ENCODE peak calls at places on chromosomes 6 and 20, in eight cellular contexts. V is lower leg skin, Q is stomach, W is fibroblast of pulmonary artery, H is endothelial cell, Z is pancreas, F is OCI-LY7, Y is AG09319. S is an unnamed sample.

GRCh38 chr6:37882724-37883413 is 63.3 kb downstream of the ZFAND3 start:
- DNase-seq in V (no peak), Q (no peak), W (peak; percentile 80), H (no peak), Z (no peak), F (no peak), Y (peak; percentile 38), S (no peak)

GRCh38 chr6:70510600-70510999 is 56.1 kb upstream of the SDHAF4 start:
- DNase-seq in V (no peak), Q (no peak), W (no peak), H (no peak), Z (no peak), F (no peak), Y (no peak), S (no peak)

GRCh38 chr20:17542993-17543412 is 11.8 kb upstream of the BFSP1 start:
- DNase-seq in V (no peak), Q (no peak), W (peak; percentile 86), H (no peak), Z (no peak), F (no peak), Y (peak; percentile 48), S (no peak)

GRCh38 chr6:44050872-44051421 is 76.3 kb downstream of the MRPL14 start:
- DNase-seq in V (no peak), Q (no peak), W (no peak), H (no peak), Z (no peak), F (no peak), Y (no peak), S (no peak)

GRCh38 chr20:5835234-5835845 is 85.1 kb downstream of the SHLD1 start:
- DNase-seq in V (no peak), Q (no peak), W (peak; percentile 64), H (no peak), Z (peak; percentile 50), F (no peak), Y (no peak), S (no peak)

GRCh38 chr6:36334343-36334742 is 2.3 kb downstream of the BNIP5 start:
- DNase-seq in V (no peak), Q (no peak), W (no peak), H (no peak), Z (no peak), F (no peak), Y (no peak), S (no peak)

GRCh38 chr20:62066983-62067433 is 1.3 kb upstream of the TAF4 start:
- DNase-seq in V (no peak), Q (no peak), W (peak; percentile 25), H (no peak), Z (no peak), F (peak; percentile 70), Y (no peak), S (no peak)

GRCh38 chr6:169244684-169245383 is 8.8 kb downstream of the THBS2 start:
- DNase-seq in V (no peak), Q (no peak), W (no peak), H (no peak), Z (no peak), F (no peak), Y (no peak), S (no peak)

GRCh38 chr6:90365565-90366219 is 69.0 kb upstream of the BACH2 start:
- DNase-seq in V (no peak), Q (no peak), W (no peak), H (no peak), Z (no peak), F (no peak), Y (no peak), S (no peak)

GRCh38 chr6:164113637-164114036 is 699.1 kb downstream of the QKI start:
- DNase-seq in V (no peak), Q (no peak), W (no peak), H (no peak), Z (no peak), F (no peak), Y (no peak), S (no peak)

GRCh38 chr6:73694711-73695411 is 1.1 kb upstream of the CD109 start:
- DNase-seq in V (no peak), Q (no peak), W (peak; percentile 56), H (no peak), Z (no peak), F (no peak), Y (no peak), S (no peak)

GRCh38 chr6:117555882-117556498 is 46.3 kb downstream of the GOPC start:
- DNase-seq in V (peak; percentile 89), Q (peak; percentile 66), W (peak; percentile 61), H (peak; percentile 49), Z (peak; percentile 26), F (peak; percentile 32), Y (no peak), S (no peak)

GRCh38 chr6:53041356-53041755 is 23.8 kb upstream of the FBXO9 start:
- DNase-seq in V (no peak), Q (no peak), W (no peak), H (no peak), Z (no peak), F (no peak), Y (no peak), S (no peak)

GRCh38 chr6:6775074-6775473 is 186.6 kb downstream of the LY86 start:
- DNase-seq in V (no peak), Q (no peak), W (no peak), H (no peak), Z (no peak), F (no peak), Y (no peak), S (no peak)

GRCh38 chr20:47573586-47573985 is 71.9 kb downstream of the NCOA3 start:
- DNase-seq in V (no peak), Q (no peak), W (no peak), H (no peak), Z (no peak), F (no peak), Y (no peak), S (no peak)

GRCh38 chr20:10779911-10780310 is 106.1 kb upstream of the JAG1 start:
- DNase-seq in V (no peak), Q (no peak), W (no peak), H (no peak), Z (no peak), F (no peak), Y (no peak), S (no peak)

GRCh38 chr6:36155662-36156061 is 25.3 kb downstream of the MAPK13 start:
- DNase-seq in V (no peak), Q (no peak), W (no peak), H (no peak), Z (no peak), F (no peak), Y (no peak), S (no peak)

GRCh38 chr6:140107216-140107615 is 732.8 kb upstream of the CITED2 start:
- DNase-seq in V (no peak), Q (no peak), W (no peak), H (no peak), Z (no peak), F (no peak), Y (no peak), S (no peak)

GRCh38 chr6:140101818-140102217 is 727.4 kb upstream of the CITED2 start:
- DNase-seq in V (no peak), Q (no peak), W (no peak), H (no peak), Z (no peak), F (no peak), Y (no peak), S (no peak)

GRCh38 chr6:140101367-140101766 is 726.9 kb upstream of the CITED2 start:
- DNase-seq in V (no peak), Q (no peak), W (no peak), H (no peak), Z (no peak), F (no peak), Y (no peak), S (no peak)

GRCh38 chr6:140105857-140106256 is 731.4 kb upstream of the CITED2 start:
- DNase-seq in V (no peak), Q (no peak), W (peak; percentile 30), H (no peak), Z (no peak), F (no peak), Y (no peak), S (no peak)
- TF ChIP-seq CTCF in V (no peak), Q (no peak), W (peak; percentile 32), H (peak; percentile 64), Z (no peak), F (peak; percentile 25), Y (no peak), S (no peak)

DNA sequence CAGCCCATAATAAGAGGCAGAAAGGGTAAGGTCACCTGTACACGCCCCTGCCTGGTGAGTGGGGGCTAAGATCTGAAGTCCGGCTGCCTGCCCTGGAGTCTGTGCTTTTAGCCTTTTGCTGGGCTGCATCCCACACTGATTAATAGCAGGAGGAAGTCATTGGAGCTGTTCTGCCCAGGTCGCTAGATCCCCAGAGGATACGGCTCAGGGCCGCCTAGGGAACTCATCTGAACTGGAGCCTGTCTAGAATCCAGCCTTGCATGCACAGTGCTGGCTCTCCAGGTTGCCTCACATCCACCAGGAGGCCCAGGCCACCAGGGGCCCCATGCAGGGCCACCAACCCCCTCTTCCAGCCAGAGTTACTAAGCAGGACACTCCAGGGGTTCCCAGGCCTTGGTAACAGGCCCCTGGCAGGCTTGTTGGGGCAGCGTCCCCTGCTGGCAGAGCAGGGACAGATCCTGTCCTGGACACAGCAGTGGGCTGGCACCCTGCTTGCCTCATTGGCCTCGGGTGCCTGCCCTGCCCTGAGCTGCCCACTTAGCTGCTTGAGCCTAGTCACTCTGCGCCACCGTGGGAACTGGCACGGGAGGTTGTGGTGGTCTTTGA is 35.3 kb downstream of the EFCAB8 start:
- DNase-seq in V (no peak), Q (no peak), W (peak; percentile 17), H (peak; percentile 52), Z (no peak), F (peak; percentile 34), Y (no peak), S (no peak)
- TF ChIP-seq CTCF in V (peak; percentile 14), Q (no peak), W (peak; percentile 46), H (peak; percentile 65), Z (no peak), F (peak; percentile 68), Y (peak; percentile 44), S (no peak)

GRCh38 chr6:17280138-17280537 is 1.0 kb upstream of the RBM24 start:
- DNase-seq in V (no peak), Q (no peak), W (no peak), H (no peak), Z (no peak), F (no peak), Y (no peak), S (no peak)

GRCh38 chr6:17281100-17281496 is at the start of gene RBM24:
- DNase-seq in V (peak; percentile 94), Q (peak; percentile 61), W (peak; percentile 78), H (peak; percentile 75), Z (peak; percentile 64), F (no peak), Y (peak; percentile 51), S (peak; percentile 82)

GRCh38 chr6:17278289-17279061 is 2.7 kb upstream of the RBM24 start:
- DNase-seq in V (no peak), Q (no peak), W (peak; percentile 59), H (no peak), Z (no peak), F (no peak), Y (no peak), S (no peak)

GRCh38 chr6:17281497-17282481 is 628 bp downstream of the RBM24 start:
- DNase-seq in V (no peak), Q (no peak), W (peak; percentile 47), H (peak; percentile 31), Z (no peak), F (no peak), Y (no peak), S (no peak)

GRCh38 chr6:17280552-17281090 is 540 bp upstream of the RBM24 start:
- DNase-seq in V (no peak), Q (peak; percentile 30), W (peak; percentile 11), H (peak; percentile 61), Z (peak; percentile 14), F (no peak), Y (no peak), S (peak; percentile 71)
- TF ChIP-seq CTCF in V (no peak), Q (no peak), W (no peak), H (no peak), Z (no peak), F (no peak), Y (no peak), S (no peak)

GRCh38 chr6:227074-227782 is 65.1 kb upstream of the DUSP22 start:
- DNase-seq in V (no peak), Q (no peak), W (no peak), H (no peak), Z (no peak), F (peak; percentile 43), Y (no peak), S (peak; percentile 60)
- TF ChIP-seq CTCF in V (no peak), Q (no peak), W (no peak), H (no peak), Z (no peak), F (peak; percentile 41), Y (peak; percentile 3), S (peak; percentile 7)

S was measured in upper lobe of right lung.